ENCODE peak calls at places on chromosomes 7 and 10, in five cellular contexts. One of them, this sample, is unnamed.

GRCh38 chr10:12382956-12383531 is 33.7 kb downstream of the CAMK1D start:
- DNase-seq in GM12878: no peak
- DNase-seq in K562: no peak
- DNase-seq in SK-N-SH: no peak
- DNase-seq in A549: no peak
- DNase-seq in this sample: no peak

GRCh38 chr10:116417821-116418220 is 9.8 kb upstream of the PNLIPRP3 start:
- DNase-seq in SK-N-SH: no peak
- DNase-seq in K562: no peak
- DNase-seq in A549: no peak
- DNase-seq in GM12878: no peak
- DNase-seq in this sample: no peak

GRCh38 chr10:98260752-98261151 is 7.2 kb downstream of the LOXL4 start:
- DNase-seq in SK-N-SH: no peak
- DNase-seq in GM12878: no peak
- DNase-seq in K562: no peak
- DNase-seq in A549: no peak
- DNase-seq in this sample: no peak

GRCh38 chr10:17273403-17273802 is 45.4 kb downstream of the VIM start:
- DNase-seq in GM12878: no peak
- DNase-seq in SK-N-SH: no peak
- DNase-seq in A549: no peak
- DNase-seq in K562: no peak
- DNase-seq in this sample: peak; percentile 80

GRCh38 chr7:1940402-1940786 is 270.3 kb downstream of the ELFN1 start:
- DNase-seq in GM12878: peak; percentile 55
- DNase-seq in A549: no peak
- DNase-seq in K562: peak; percentile 33
- DNase-seq in SK-N-SH: no peak
- DNase-seq in this sample: no peak

GRCh38 chr10:77463967-77464745 is 173.5 kb downstream of the KCNMA1 start:
- DNase-seq in GM12878: no peak
- DNase-seq in A549: no peak
- DNase-seq in SK-N-SH: no peak
- DNase-seq in K562: no peak
- DNase-seq in this sample: peak; percentile 70

GRCh38 chr7:7201583-7202374 is 19.4 kb downstream of the C1GALT1 start:
- DNase-seq in A549: no peak
- DNase-seq in K562: no peak
- DNase-seq in SK-N-SH: no peak
- DNase-seq in GM12878: peak; percentile 48
- DNase-seq in this sample: no peak

GRCh38 chr10:59242057-59242456 is 65.6 kb downstream of the PHYHIPL start:
- DNase-seq in SK-N-SH: no peak
- DNase-seq in GM12878: no peak
- DNase-seq in K562: no peak
- DNase-seq in A549: no peak
- DNase-seq in this sample: no peak

GRCh38 chr7:133941496-133941895 is 185.6 kb upstream of the LRGUK start:
- DNase-seq in A549: no peak
- DNase-seq in GM12878: no peak
- DNase-seq in K562: no peak
- DNase-seq in SK-N-SH: no peak
- DNase-seq in this sample: peak; percentile 74

GRCh38 chr7:56062382-56062781 is 1.7 kb upstream of the SUMF2 start:
- DNase-seq in A549: no peak
- DNase-seq in GM12878: no peak
- DNase-seq in SK-N-SH: no peak
- DNase-seq in K562: peak; percentile 24
- DNase-seq in this sample: peak; percentile 89

GRCh38 chr10:70492786-70493659 is 14.5 kb downstream of the PALD1 start:
- DNase-seq in GM12878: no peak
- DNase-seq in A549: no peak
- DNase-seq in K562: no peak
- DNase-seq in SK-N-SH: no peak
- DNase-seq in this sample: peak; percentile 30

GRCh38 chr10:51857326-51857725 is 157.9 kb upstream of the CSTF2T start:
- DNase-seq in A549: no peak
- DNase-seq in SK-N-SH: no peak
- DNase-seq in K562: no peak
- DNase-seq in GM12878: no peak
- DNase-seq in this sample: no peak

GRCh38 chr7:129793506-129794310 is 159.1 kb downstream of the UBE2H start:
- DNase-seq in SK-N-SH: peak; percentile 57
- DNase-seq in K562: no peak
- DNase-seq in GM12878: no peak
- DNase-seq in A549: no peak
- DNase-seq in this sample: no peak

GRCh38 chr10:14468022-14468421 is 137.3 kb upstream of the FRMD4A start:
- DNase-seq in SK-N-SH: no peak
- DNase-seq in GM12878: no peak
- DNase-seq in K562: no peak
- DNase-seq in A549: no peak
- DNase-seq in this sample: peak; percentile 21

GRCh38 chr7:80335473-80336232 is 176.2 kb downstream of the GNAT3 start:
- DNase-seq in A549: no peak
- DNase-seq in K562: no peak
- DNase-seq in SK-N-SH: no peak
- DNase-seq in GM12878: no peak
- DNase-seq in this sample: peak; percentile 84

GRCh38 chr10:129972145-129972965 is 8.3 kb upstream of the EBF3 start:
- DNase-seq in A549: no peak
- DNase-seq in K562: no peak
- DNase-seq in GM12878: no peak
- DNase-seq in SK-N-SH: peak; percentile 48
- DNase-seq in this sample: no peak

GRCh38 chr10:16509996-16510395 is 11.7 kb downstream of the C1QL3 start:
- DNase-seq in K562: no peak
- DNase-seq in GM12878: no peak
- DNase-seq in A549: no peak
- DNase-seq in SK-N-SH: no peak
- DNase-seq in this sample: peak; percentile 18

GRCh38 chr7:18013936-18014335 is 13.7 kb downstream of the PRPS1L1 start:
- DNase-seq in GM12878: no peak
- DNase-seq in K562: no peak
- DNase-seq in SK-N-SH: no peak
- DNase-seq in A549: no peak
- DNase-seq in this sample: peak; percentile 75

GRCh38 chr7:66400400-66400799 is 195.3 kb downstream of the TPST1 start:
- DNase-seq in A549: no peak
- DNase-seq in GM12878: no peak
- DNase-seq in SK-N-SH: no peak
- DNase-seq in K562: no peak
- DNase-seq in this sample: no peak

GRCh38 chr7:117350027-117350426 is 27.2 kb upstream of the WNT2 start:
- DNase-seq in GM12878: no peak
- DNase-seq in K562: no peak
- DNase-seq in SK-N-SH: no peak
- DNase-seq in A549: no peak
- DNase-seq in this sample: no peak

GRCh38 chr7:28135296-28135695 is 45.3 kb downstream of the JAZF1 start:
- DNase-seq in SK-N-SH: no peak
- DNase-seq in A549: no peak
- DNase-seq in K562: no peak
- DNase-seq in GM12878: no peak
- DNase-seq in this sample: no peak

GRCh38 chr10:70551971-70552422 is 50.5 kb downstream of the PRF1 start:
- DNase-seq in GM12878: no peak
- DNase-seq in K562: no peak
- DNase-seq in SK-N-SH: no peak
- DNase-seq in A549: no peak
- DNase-seq in this sample: peak; percentile 94

GRCh38 chr7:19815546-19815945 is 42.1 kb upstream of the TMEM196 start:
- DNase-seq in SK-N-SH: no peak
- DNase-seq in GM12878: no peak
- DNase-seq in A549: no peak
- DNase-seq in K562: no peak
- DNase-seq in this sample: no peak

GRCh38 chr7:6730343-6730633 is 23.5 kb upstream of the ZNF12 start:
- DNase-seq in GM12878: no peak
- DNase-seq in SK-N-SH: no peak
- DNase-seq in K562: peak; percentile 46
- DNase-seq in A549: peak; percentile 13
- DNase-seq in this sample: peak; percentile 33

GRCh38 chr7:141550694-141551079 is 523 bp upstream of the AGK start:
- DNase-seq in K562: peak; percentile 35
- DNase-seq in GM12878: no peak
- DNase-seq in SK-N-SH: peak; percentile 68
- DNase-seq in A549: peak; percentile 11
- DNase-seq in this sample: no peak

GRCh38 chr7:36601596-36601995 is 122.7 kb downstream of the AOAH start:
- DNase-seq in SK-N-SH: no peak
- DNase-seq in A549: no peak
- DNase-seq in GM12878: no peak
- DNase-seq in K562: no peak
- DNase-seq in this sample: peak; percentile 8

GRCh38 chr7:26429168-26429567 is 137.5 kb downstream of the SNX10 start:
- DNase-seq in GM12878: no peak
- DNase-seq in SK-N-SH: no peak
- DNase-seq in K562: no peak
- DNase-seq in A549: no peak
- DNase-seq in this sample: no peak

DNA sequence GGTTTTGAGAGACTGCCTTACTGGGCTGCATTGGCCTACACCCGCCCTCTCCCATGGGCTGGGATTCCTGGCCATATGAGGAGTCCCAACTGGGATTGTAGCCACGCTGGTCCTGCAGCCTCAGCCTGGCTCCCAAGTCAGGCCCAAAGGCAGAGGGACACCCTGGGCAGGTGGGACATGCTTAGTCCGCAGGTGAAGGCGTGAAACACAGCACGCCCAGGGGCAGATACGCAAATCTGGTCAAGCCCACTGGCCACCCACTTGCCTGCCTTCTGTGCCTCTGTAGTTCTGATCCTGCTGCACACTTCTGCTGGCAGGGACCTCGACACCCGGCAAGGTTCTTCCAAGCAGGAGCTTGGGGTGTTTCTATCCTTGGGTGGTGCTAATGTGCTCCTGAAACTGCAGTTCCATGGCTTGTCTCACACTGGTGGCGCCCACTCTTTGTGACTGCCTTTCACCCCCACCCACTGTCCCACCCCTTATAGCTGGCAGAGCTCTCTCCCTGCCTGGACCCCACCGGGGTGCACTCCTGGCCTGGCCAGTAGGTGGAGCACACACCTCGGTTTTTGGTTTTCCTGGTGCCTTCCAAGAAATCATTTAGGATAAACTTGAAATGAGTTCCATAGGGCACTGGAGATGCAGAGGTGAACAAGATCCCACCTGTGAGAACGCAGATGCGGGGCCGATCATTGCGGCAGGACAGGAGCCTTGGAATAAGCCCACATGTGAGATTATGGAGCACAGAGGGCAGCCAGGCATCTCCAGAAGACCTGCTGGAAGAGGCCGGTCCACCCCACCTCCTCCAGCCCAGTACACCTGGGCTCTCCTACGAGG is 47.9 kb downstream of the MKI67 start:
- DNase-seq in K562: peak; percentile 48
- DNase-seq in A549: peak; percentile 76
- DNase-seq in SK-N-SH: peak; percentile 86
- DNase-seq in GM12878: no peak
- DNase-seq in this sample: peak; percentile 37
- TF ChIP-seq RCOR1 in K562: no peak
- TF ChIP-seq RCOR1 in A549: no peak
- TF ChIP-seq RCOR1 in SK-N-SH: no peak
- TF ChIP-seq RCOR1 in GM12878: no peak
- TF ChIP-seq RCOR1 in this sample: no peak

DNA sequence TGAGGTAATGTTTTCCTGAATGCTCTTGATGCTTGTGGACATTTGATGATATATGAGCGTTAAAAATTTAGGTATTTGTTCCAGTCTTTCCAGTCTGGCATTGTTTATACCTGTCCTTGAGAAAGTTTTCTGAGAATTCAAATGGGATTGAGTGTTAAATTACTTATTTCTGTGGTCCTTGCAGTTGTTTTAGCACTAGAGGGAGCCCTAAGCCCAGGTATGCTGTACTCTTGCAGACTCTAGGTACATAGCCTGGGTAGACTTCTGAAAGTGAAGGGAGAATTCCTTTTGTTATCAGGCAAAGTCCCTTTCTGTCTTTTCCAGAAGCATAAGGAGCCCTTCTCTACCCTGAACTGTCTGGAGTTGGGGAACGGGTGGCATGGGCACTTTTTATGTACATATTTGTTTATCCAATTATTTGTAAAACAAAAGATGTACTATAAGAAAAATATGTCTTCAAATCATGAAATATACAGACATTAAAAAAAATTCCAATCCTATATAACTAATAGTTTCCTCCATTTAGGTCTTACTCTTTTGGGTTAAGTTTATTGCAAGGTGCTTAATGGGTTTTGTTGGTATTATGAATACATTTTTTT is 262.1 kb downstream of the ATRNL1 start:
- DNase-seq in SK-N-SH: peak; percentile 53
- DNase-seq in A549: peak; percentile 43
- DNase-seq in K562: peak; percentile 4
- DNase-seq in GM12878: peak; percentile 15
- DNase-seq in this sample: peak; percentile 63
- TF ChIP-seq RCOR1 in SK-N-SH: no peak
- TF ChIP-seq RCOR1 in A549: no peak
- TF ChIP-seq RCOR1 in K562: no peak
- TF ChIP-seq RCOR1 in GM12878: no peak
- TF ChIP-seq RCOR1 in this sample: no peak

GRCh38 chr10:43971306-43971705 is 322.6 kb upstream of the ZNF32 start:
- DNase-seq in K562: no peak
- DNase-seq in A549: no peak
- DNase-seq in SK-N-SH: no peak
- DNase-seq in GM12878: no peak
- DNase-seq in this sample: no peak
- TF ChIP-seq RCOR1 in K562: no peak
- TF ChIP-seq RCOR1 in A549: no peak
- TF ChIP-seq RCOR1 in SK-N-SH: no peak
- TF ChIP-seq RCOR1 in GM12878: no peak
- TF ChIP-seq RCOR1 in this sample: no peak

DNA sequence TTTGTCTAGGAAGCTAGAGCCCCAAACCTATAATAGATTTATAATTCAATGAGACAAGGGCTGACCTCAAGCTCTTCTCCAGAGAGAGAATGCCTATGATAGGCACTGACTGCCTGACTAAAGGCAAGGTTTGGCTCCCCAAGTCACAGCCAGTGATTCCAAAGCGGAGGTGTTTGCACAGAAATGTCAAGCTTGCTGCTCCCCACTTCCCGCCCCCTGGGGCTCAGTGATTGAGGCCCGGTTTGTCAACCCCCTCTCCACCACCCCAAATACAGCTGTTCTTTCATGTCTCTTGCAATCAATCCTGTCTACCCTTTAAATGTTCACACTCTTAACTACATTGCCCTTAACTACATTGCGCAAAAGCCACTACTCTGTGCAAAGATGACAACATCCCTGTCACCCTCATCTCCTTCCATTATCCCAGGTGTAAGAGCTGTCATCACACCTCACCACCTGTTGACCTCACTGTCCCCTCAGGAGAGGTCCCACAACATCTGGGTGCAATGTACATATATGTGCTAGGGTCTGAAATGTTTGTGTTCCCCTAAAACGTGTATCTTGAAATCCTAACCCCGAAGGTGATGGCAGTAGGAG is 58.0 kb downstream of the NUDCD3 start:
- DNase-seq in K562: no peak
- DNase-seq in SK-N-SH: no peak
- DNase-seq in GM12878: no peak
- DNase-seq in A549: no peak
- DNase-seq in this sample: no peak
- TF ChIP-seq RCOR1 in K562: no peak
- TF ChIP-seq RCOR1 in SK-N-SH: no peak
- TF ChIP-seq RCOR1 in GM12878: no peak
- TF ChIP-seq RCOR1 in A549: no peak
- TF ChIP-seq RCOR1 in this sample: no peak

GRCh38 chr7:155913311-155913710 is 101.0 kb upstream of the SHH start:
- DNase-seq in GM12878: no peak
- DNase-seq in K562: no peak
- DNase-seq in A549: no peak
- DNase-seq in SK-N-SH: no peak
- DNase-seq in this sample: peak; percentile 35
- TF ChIP-seq RCOR1 in GM12878: no peak
- TF ChIP-seq RCOR1 in K562: no peak
- TF ChIP-seq RCOR1 in A549: no peak
- TF ChIP-seq RCOR1 in SK-N-SH: no peak
- TF ChIP-seq RCOR1 in this sample: no peak

This sample was measured in IMR-90.